ENCODE peak calls at places on chromosomes 3 and 15, in nine cellular contexts. H is hepatocyte, Y is kidney epithelial cell, J is endodermal cell, S is thoracic aorta, P is bronchial epithelial cell, W is HCT116, C is adrenal gland, R is astrocyte. M is an unnamed sample. For H3K27me3, the result is how much of the 10 kb centered on the place peaks cover.

GRCh38 chr3:36900474-36901443 is 44.1 kb downstream of the TRANK1 start:
- DNase-seq in H (no peak), P (no peak), C (no peak), Y (no peak), J (no peak), W (no peak), R (no peak), S (no peak), M (no peak)

GRCh38 chr15:31360843-31361763 is 34.5 kb downstream of the KLF13 start:
- DNase-seq in P (peak), C (peak), S (no peak), J (no peak), H (no peak), Y (no peak), W (no peak), R (no peak), M (no peak)

GRCh38 chr3:177589921-177590336 is 392.6 kb upstream of the TBL1XR1 start:
- DNase-seq in P (peak), W (peak), S (no peak), J (no peak), R (peak), Y (peak), C (peak), H (peak), M (no peak)

GRCh38 chr3:277873-278272 is 81.3 kb downstream of the CHL1 start:
- DNase-seq in R (no peak), H (no peak), C (no peak), W (no peak), S (no peak), P (no peak), J (no peak), Y (no peak), M (no peak)

GRCh38 chr15:48393650-48394049 is 62.4 kb downstream of the DUT start:
- DNase-seq in J (no peak), P (no peak), C (no peak), R (peak), W (no peak), H (no peak), Y (no peak), S (no peak), M (no peak)

GRCh38 chr3:127428344-127429001 is 140.6 kb upstream of the PRR20G start:
- DNase-seq in J (peak), R (no peak), C (no peak), Y (no peak), S (no peak), W (peak), P (no peak), H (no peak), M (no peak)

GRCh38 chr3:129051776-129052400 is 8.7 kb upstream of the GP9 start:
- DNase-seq in R (no peak), S (no peak), P (peak), J (peak), W (no peak), H (no peak), Y (peak), C (no peak), M (no peak)

GRCh38 chr3:25542571-25543039 is 114.5 kb downstream of the RARB start:
- DNase-seq in Y (no peak), C (no peak), P (peak), W (no peak), R (no peak), S (no peak), H (no peak), J (no peak), M (no peak)

GRCh38 chr3:4043867-4044575 is 244.8 kb downstream of the LRRN1 start:
- DNase-seq in H (no peak), J (no peak), P (peak), Y (peak), S (no peak), W (no peak), C (no peak), R (peak), M (no peak)

GRCh38 chr3:173371848-173372487 is 25.6 kb upstream of the NLGN1 start:
- DNase-seq in Y (no peak), S (no peak), J (peak), H (peak), C (peak), W (no peak), P (peak), R (peak), M (no peak)

GRCh38 chr15:51726302-51727073 is 11.0 kb downstream of the LYSMD2 start:
- DNase-seq in S (no peak), H (peak), Y (peak), J (peak), R (peak), W (peak), P (peak), C (peak), M (peak)

GRCh38 chr15:66169023-66169422 is 84.5 kb downstream of the MEGF11 start:
- DNase-seq in J (no peak), S (no peak), H (no peak), R (no peak), Y (no peak), C (no peak), P (no peak), W (no peak), M (no peak)

GRCh38 chr3:60772584-60772983 is 478.7 kb downstream of the FHIT start:
- DNase-seq in W (no peak), P (no peak), J (peak), S (no peak), R (no peak), C (no peak), Y (no peak), H (no peak), M (no peak)

GRCh38 chr3:126850370-126851085 is 132.4 kb upstream of the PLXNA1 start:
- DNase-seq in S (no peak), H (peak), C (no peak), W (no peak), Y (peak), R (peak), J (peak), P (no peak), M (no peak)

GRCh38 chr3:117193390-117193789 is 483.8 kb downstream of the TUSC7 start:
- DNase-seq in Y (no peak), W (no peak), R (no peak), J (no peak), S (no peak), P (no peak), C (no peak), H (no peak), M (no peak)

GRCh38 chr3:122975163-122975923 is 52.2 kb downstream of the SEMA5B start:
- DNase-seq in H (peak), C (no peak), P (peak), S (no peak), W (no peak), R (peak), Y (peak), J (peak), M (no peak)

GRCh38 chr15:98883504-98883903 is 124.1 kb downstream of the PGPEP1L start:
- DNase-seq in S (no peak), P (no peak), W (no peak), J (no peak), C (no peak), R (no peak), Y (no peak), H (no peak), M (no peak)

DNA sequence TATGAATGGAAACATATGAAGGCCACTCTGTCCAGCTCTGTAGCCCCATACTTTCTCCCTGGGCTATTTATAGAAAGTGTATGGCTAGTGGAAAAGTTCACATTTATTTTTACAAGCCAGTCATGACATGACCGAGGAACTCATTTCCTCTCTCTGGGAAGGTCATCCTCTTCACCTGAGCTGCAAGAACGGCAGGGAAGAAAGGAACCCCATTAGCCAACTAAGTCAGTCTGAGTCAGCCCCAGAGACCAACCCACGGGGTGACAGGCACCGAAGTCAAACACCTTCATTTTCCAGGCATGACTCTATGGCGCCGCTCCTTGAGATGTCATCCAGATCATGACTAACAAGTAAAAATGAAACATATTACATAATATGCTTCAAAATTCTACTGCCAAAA is 4.8 kb downstream of the PAQR9 start:
- DNase-seq in W (peak), P (peak), H (no peak), Y (no peak), J (no peak), R (peak), C (peak), S (no peak), M (peak)
- TF ChIP-seq CTCF in W (no peak), P (no peak), H (no peak), Y (no peak), J (no peak), R (no peak), C (no peak), S (no peak), M (no peak)

GRCh38 chr3:39250116-39250747 is 29.6 kb downstream of the CX3CR1 start:
- DNase-seq in Y (no peak), S (no peak), P (no peak), W (no peak), C (no peak), J (no peak), H (no peak), R (peak), M (no peak)
- H3K27me3 ChIP-seq in Y (under half), S (under half), P (under half), W (under half), C (under half), J (under half), H (under half), R (under half), M (under half)

GRCh38 chr3:14915636-14916222 is 31.7 kb upstream of the NR2C2 start:
- DNase-seq in P (peak), H (no peak), C (no peak), W (no peak), J (no peak), S (no peak), Y (no peak), R (no peak), M (no peak)
- TF ChIP-seq CTCF in P (peak), H (peak), C (no peak), W (peak), J (peak), S (no peak), Y (no peak), R (no peak), M (no peak)

DNA sequence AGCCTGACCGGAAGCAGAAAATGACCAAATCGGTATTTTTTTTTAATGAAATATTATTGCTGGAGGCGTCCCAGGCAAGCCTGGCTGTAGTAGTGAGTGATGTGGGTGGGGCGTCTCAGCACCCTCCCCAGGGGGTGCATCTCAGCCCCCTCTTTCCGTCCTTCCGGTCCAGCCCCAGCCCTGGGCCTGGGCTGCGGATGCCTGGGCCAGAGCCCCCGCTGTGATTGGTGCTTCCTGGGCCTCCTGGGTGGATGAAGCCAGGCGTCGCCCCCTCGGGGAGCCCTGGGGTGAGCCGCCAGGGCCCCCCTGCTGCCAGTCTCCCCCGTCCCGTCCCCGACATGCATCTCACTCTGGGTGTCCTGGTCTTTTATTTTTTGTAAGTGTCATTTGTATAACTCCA is 59.0 kb upstream of the GOLGA8A start:
- DNase-seq in C (no peak), R (no peak), J (no peak), P (no peak), Y (no peak), S (no peak), H (no peak), W (no peak), M (no peak)
- H3K27me3 ChIP-seq in C (under half), R (half or more), J (under half), P (under half), Y (under half), S (under half), H (half or more), W (under half), M (half or more)

DNA sequence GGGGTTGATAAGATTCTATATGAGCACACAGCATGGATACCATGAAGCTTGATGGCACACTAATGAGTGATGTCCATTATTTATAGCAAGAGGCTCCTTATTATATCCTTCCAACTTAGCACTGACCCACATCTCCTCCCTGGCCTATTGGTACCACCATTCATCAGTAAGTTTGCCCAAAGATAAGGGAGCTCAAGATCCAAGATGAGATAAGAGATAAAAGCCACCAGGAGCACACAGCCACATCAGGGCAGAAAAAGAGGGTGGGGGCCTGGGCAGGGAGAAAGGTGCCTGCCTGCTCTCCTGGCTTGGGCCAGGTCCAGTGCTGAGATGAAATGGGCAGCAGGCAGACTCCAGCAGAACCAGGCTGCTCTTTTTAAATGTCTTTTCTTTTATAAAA is 4.4 kb upstream of the PPP1R14D start:
- DNase-seq in S (no peak), H (no peak), W (no peak), Y (no peak), P (no peak), C (no peak), J (no peak), R (no peak), M (no peak)
- TF ChIP-seq CTCF in S (no peak), H (no peak), W (no peak), Y (no peak), P (no peak), C (no peak), J (no peak), R (no peak), M (no peak)

M was measured in gastrocnemius medialis.